ENCODE peak calls at places on chromosomes 12 and 14, in ten cellular contexts. One of them, this sample, is unnamed.
A peak's percentile ranks its signal among the peaks of the same experiment; 100 is the strongest.

GRCh38 chr14:64465208-64465821 is at the start of gene AKAP5:
- DNase-seq in B cell: peak; percentile 87
- DNase-seq in cardiac muscle cell: peak; percentile 91
- DNase-seq in foreskin keratinocyte: no peak
- DNase-seq in neural crest cell: peak; percentile 68
- DNase-seq in astrocyte of the spinal cord: peak; percentile 23
- DNase-seq in A549: peak; percentile 28
- DNase-seq in GM10248: peak; percentile 78
- DNase-seq in heart right ventricle: peak; percentile 59
- DNase-seq in SK-N-SH: peak; percentile 96
- DNase-seq in this sample: peak; percentile 92

GRCh38 chr12:112962561-112962960 is 15.8 kb upstream of the OAS2 start:
- DNase-seq in B cell: no peak
- DNase-seq in cardiac muscle cell: no peak
- DNase-seq in foreskin keratinocyte: no peak
- DNase-seq in neural crest cell: no peak
- DNase-seq in astrocyte of the spinal cord: no peak
- DNase-seq in A549: no peak
- DNase-seq in GM10248: no peak
- DNase-seq in heart right ventricle: no peak
- DNase-seq in SK-N-SH: no peak
- DNase-seq in this sample: no peak

GRCh38 chr14:51093371-51094281 is 1.3 kb downstream of the TRIM9 start:
- DNase-seq in B cell: peak; percentile 59
- DNase-seq in cardiac muscle cell: peak; percentile 51
- DNase-seq in foreskin keratinocyte: peak; percentile 23
- DNase-seq in neural crest cell: peak; percentile 50
- DNase-seq in astrocyte of the spinal cord: peak; percentile 17
- DNase-seq in A549: peak; percentile 74
- DNase-seq in GM10248: peak; percentile 54
- DNase-seq in heart right ventricle: peak; percentile 25
- DNase-seq in SK-N-SH: peak; percentile 80
- DNase-seq in this sample: peak; percentile 57

GRCh38 chr12:69880566-69880965 is 55.5 kb downstream of the MYRFL start:
- DNase-seq in B cell: no peak
- DNase-seq in cardiac muscle cell: no peak
- DNase-seq in foreskin keratinocyte: no peak
- DNase-seq in neural crest cell: no peak
- DNase-seq in astrocyte of the spinal cord: peak; percentile 46
- DNase-seq in A549: peak; percentile 16
- DNase-seq in GM10248: no peak
- DNase-seq in heart right ventricle: no peak
- DNase-seq in SK-N-SH: no peak
- DNase-seq in this sample: no peak

GRCh38 chr12:76636141-76636692 is 76.6 kb upstream of the OSBPL8 start:
- DNase-seq in B cell: no peak
- DNase-seq in cardiac muscle cell: no peak
- DNase-seq in foreskin keratinocyte: peak; percentile 87
- DNase-seq in neural crest cell: no peak
- DNase-seq in astrocyte of the spinal cord: peak; percentile 39
- DNase-seq in A549: no peak
- DNase-seq in GM10248: no peak
- DNase-seq in heart right ventricle: no peak
- DNase-seq in SK-N-SH: no peak
- DNase-seq in this sample: no peak

GRCh38 chr14:68374682-68375081 is 418.2 kb downstream of the ZFP36L1 start:
- DNase-seq in B cell: no peak
- DNase-seq in cardiac muscle cell: no peak
- DNase-seq in foreskin keratinocyte: no peak
- DNase-seq in neural crest cell: no peak
- DNase-seq in astrocyte of the spinal cord: no peak
- DNase-seq in A549: no peak
- DNase-seq in GM10248: no peak
- DNase-seq in heart right ventricle: no peak
- DNase-seq in SK-N-SH: peak; percentile 53
- DNase-seq in this sample: no peak

GRCh38 chr12:87427770-87428169 is 601.4 kb downstream of the C12orf50 start:
- DNase-seq in B cell: no peak
- DNase-seq in cardiac muscle cell: no peak
- DNase-seq in foreskin keratinocyte: peak; percentile 88
- DNase-seq in neural crest cell: no peak
- DNase-seq in astrocyte of the spinal cord: peak; percentile 2
- DNase-seq in A549: no peak
- DNase-seq in GM10248: no peak
- DNase-seq in heart right ventricle: no peak
- DNase-seq in SK-N-SH: no peak
- DNase-seq in this sample: no peak

GRCh38 chr12:109621271-109621671 is 47.7 kb downstream of the MVK start:
- DNase-seq in B cell: no peak
- DNase-seq in cardiac muscle cell: no peak
- DNase-seq in foreskin keratinocyte: peak; percentile 51
- DNase-seq in neural crest cell: no peak
- DNase-seq in astrocyte of the spinal cord: no peak
- DNase-seq in A549: no peak
- DNase-seq in GM10248: no peak
- DNase-seq in heart right ventricle: no peak
- DNase-seq in SK-N-SH: no peak
- DNase-seq in this sample: no peak

GRCh38 chr14:91963465-91963864 is 16.0 kb upstream of the FBLN5 start:
- DNase-seq in B cell: no peak
- DNase-seq in cardiac muscle cell: no peak
- DNase-seq in foreskin keratinocyte: no peak
- DNase-seq in neural crest cell: no peak
- DNase-seq in astrocyte of the spinal cord: peak; percentile 55
- DNase-seq in A549: no peak
- DNase-seq in GM10248: no peak
- DNase-seq in heart right ventricle: no peak
- DNase-seq in SK-N-SH: no peak
- DNase-seq in this sample: no peak

GRCh38 chr12:121033625-121034349 is 5.3 kb downstream of the OASL start:
- DNase-seq in B cell: no peak
- DNase-seq in cardiac muscle cell: no peak
- DNase-seq in foreskin keratinocyte: peak; percentile 78
- DNase-seq in neural crest cell: no peak
- DNase-seq in astrocyte of the spinal cord: peak; percentile 40
- DNase-seq in A549: peak; percentile 60
- DNase-seq in GM10248: no peak
- DNase-seq in heart right ventricle: no peak
- DNase-seq in SK-N-SH: no peak
- DNase-seq in this sample: no peak

GRCh38 chr12:22287776-22288621 is 46.5 kb downstream of the ST8SIA1 start:
- DNase-seq in B cell: no peak
- DNase-seq in cardiac muscle cell: no peak
- DNase-seq in foreskin keratinocyte: peak; percentile 62
- DNase-seq in neural crest cell: no peak
- DNase-seq in astrocyte of the spinal cord: peak; percentile 64
- DNase-seq in A549: no peak
- DNase-seq in GM10248: no peak
- DNase-seq in heart right ventricle: no peak
- DNase-seq in SK-N-SH: no peak
- DNase-seq in this sample: no peak

GRCh38 chr14:95006479-95006878 is 150.8 kb downstream of the DICER1 start:
- DNase-seq in B cell: no peak
- DNase-seq in cardiac muscle cell: no peak
- DNase-seq in foreskin keratinocyte: no peak
- DNase-seq in neural crest cell: no peak
- DNase-seq in astrocyte of the spinal cord: no peak
- DNase-seq in A549: no peak
- DNase-seq in GM10248: no peak
- DNase-seq in heart right ventricle: no peak
- DNase-seq in SK-N-SH: no peak
- DNase-seq in this sample: no peak

GRCh38 chr12:108825205-108825950 is 32.0 kb downstream of the SSH1 start:
- DNase-seq in B cell: no peak
- DNase-seq in cardiac muscle cell: no peak
- DNase-seq in foreskin keratinocyte: no peak
- DNase-seq in neural crest cell: no peak
- DNase-seq in astrocyte of the spinal cord: peak; percentile 69
- DNase-seq in A549: no peak
- DNase-seq in GM10248: peak; percentile 65
- DNase-seq in heart right ventricle: no peak
- DNase-seq in SK-N-SH: no peak
- DNase-seq in this sample: no peak

GRCh38 chr14:36105401-36105800 is 71.1 kb downstream of the PTCSC3 start:
- DNase-seq in B cell: no peak
- DNase-seq in cardiac muscle cell: peak; percentile 20
- DNase-seq in foreskin keratinocyte: peak; percentile 6
- DNase-seq in neural crest cell: no peak
- DNase-seq in astrocyte of the spinal cord: no peak
- DNase-seq in A549: peak; percentile 14
- DNase-seq in GM10248: no peak
- DNase-seq in heart right ventricle: no peak
- DNase-seq in SK-N-SH: no peak
- DNase-seq in this sample: peak; percentile 28

GRCh38 chr12:112328411-112329124 is 53.7 kb downstream of the HECTD4 start:
- DNase-seq in B cell: no peak
- DNase-seq in cardiac muscle cell: no peak
- DNase-seq in foreskin keratinocyte: no peak
- DNase-seq in neural crest cell: no peak
- DNase-seq in astrocyte of the spinal cord: no peak
- DNase-seq in A549: no peak
- DNase-seq in GM10248: no peak
- DNase-seq in heart right ventricle: no peak
- DNase-seq in SK-N-SH: no peak
- DNase-seq in this sample: no peak

DNA sequence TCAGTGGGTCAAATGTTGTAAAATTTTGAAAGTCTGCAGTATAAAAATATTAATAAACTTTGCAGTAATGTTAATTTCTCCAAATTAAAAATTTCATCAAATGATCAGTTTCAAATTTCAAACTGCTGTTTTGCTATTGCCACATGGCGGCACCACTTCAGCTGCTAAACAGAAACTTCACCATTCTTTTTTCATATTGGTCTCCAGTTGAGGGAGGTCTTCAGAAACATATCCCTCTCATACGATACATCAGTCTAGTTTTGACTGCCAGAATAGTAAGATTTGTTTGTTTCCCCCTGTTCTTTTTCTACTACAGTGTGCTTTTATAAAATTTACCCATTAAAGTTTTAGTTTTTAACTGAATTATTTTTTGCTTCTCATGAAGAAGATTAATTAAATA is 4.2 kb upstream of the TRHDE start:
- DNase-seq in B cell: no peak
- DNase-seq in cardiac muscle cell: no peak
- DNase-seq in foreskin keratinocyte: no peak
- DNase-seq in neural crest cell: no peak
- DNase-seq in astrocyte of the spinal cord: peak; percentile 50
- DNase-seq in A549: peak; percentile 11
- DNase-seq in GM10248: no peak
- DNase-seq in heart right ventricle: no peak
- DNase-seq in SK-N-SH: no peak
- DNase-seq in this sample: no peak
- TF ChIP-seq CTCF in B cell: no peak
- TF ChIP-seq CTCF in cardiac muscle cell: no peak
- TF ChIP-seq CTCF in foreskin keratinocyte: peak; percentile 41
- TF ChIP-seq CTCF in neural crest cell: peak; percentile 34
- TF ChIP-seq CTCF in astrocyte of the spinal cord: peak; percentile 61
- TF ChIP-seq CTCF in A549: peak; percentile 31
- TF ChIP-seq CTCF in GM10248: no peak
- TF ChIP-seq CTCF in heart right ventricle: no peak
- TF ChIP-seq CTCF in SK-N-SH: peak; percentile 43
- TF ChIP-seq CTCF in this sample: no peak

GRCh38 chr12:32226768-32227167 is 120.1 kb downstream of the BICD1 start:
- DNase-seq in B cell: no peak
- DNase-seq in cardiac muscle cell: no peak
- DNase-seq in foreskin keratinocyte: no peak
- DNase-seq in neural crest cell: no peak
- DNase-seq in astrocyte of the spinal cord: no peak
- DNase-seq in A549: no peak
- DNase-seq in GM10248: no peak
- DNase-seq in heart right ventricle: no peak
- DNase-seq in SK-N-SH: no peak
- DNase-seq in this sample: no peak

GRCh38 chr12:32229971-32230606 is 123.4 kb downstream of the BICD1 start:
- DNase-seq in B cell: no peak
- DNase-seq in cardiac muscle cell: no peak
- DNase-seq in foreskin keratinocyte: no peak
- DNase-seq in neural crest cell: no peak
- DNase-seq in astrocyte of the spinal cord: no peak
- DNase-seq in A549: no peak
- DNase-seq in GM10248: no peak
- DNase-seq in heart right ventricle: no peak
- DNase-seq in SK-N-SH: no peak
- DNase-seq in this sample: no peak

GRCh38 chr12:32235251-32235650 is 128.6 kb downstream of the BICD1 start:
- DNase-seq in B cell: no peak
- DNase-seq in cardiac muscle cell: no peak
- DNase-seq in foreskin keratinocyte: no peak
- DNase-seq in neural crest cell: no peak
- DNase-seq in astrocyte of the spinal cord: no peak
- DNase-seq in A549: no peak
- DNase-seq in GM10248: no peak
- DNase-seq in heart right ventricle: no peak
- DNase-seq in SK-N-SH: no peak
- DNase-seq in this sample: no peak

GRCh38 chr12:32233568-32233967 is 126.9 kb downstream of the BICD1 start:
- DNase-seq in B cell: no peak
- DNase-seq in cardiac muscle cell: no peak
- DNase-seq in foreskin keratinocyte: no peak
- DNase-seq in neural crest cell: no peak
- DNase-seq in astrocyte of the spinal cord: no peak
- DNase-seq in A549: no peak
- DNase-seq in GM10248: no peak
- DNase-seq in heart right ventricle: no peak
- DNase-seq in SK-N-SH: no peak
- DNase-seq in this sample: no peak

GRCh38 chr12:32230607-32230982 is 123.9 kb downstream of the BICD1 start:
- DNase-seq in B cell: no peak
- DNase-seq in cardiac muscle cell: no peak
- DNase-seq in foreskin keratinocyte: no peak
- DNase-seq in neural crest cell: no peak
- DNase-seq in astrocyte of the spinal cord: no peak
- DNase-seq in A549: no peak
- DNase-seq in GM10248: no peak
- DNase-seq in heart right ventricle: no peak
- DNase-seq in SK-N-SH: peak; percentile 10
- DNase-seq in this sample: no peak
- TF ChIP-seq CTCF in B cell: no peak
- TF ChIP-seq CTCF in cardiac muscle cell: no peak
- TF ChIP-seq CTCF in foreskin keratinocyte: no peak
- TF ChIP-seq CTCF in neural crest cell: no peak
- TF ChIP-seq CTCF in astrocyte of the spinal cord: no peak
- TF ChIP-seq CTCF in A549: no peak
- TF ChIP-seq CTCF in GM10248: no peak
- TF ChIP-seq CTCF in heart right ventricle: no peak
- TF ChIP-seq CTCF in SK-N-SH: no peak
- TF ChIP-seq CTCF in this sample: no peak

GRCh38 chr14:66758031-66758613 is 250.2 kb downstream of the GPHN start:
- DNase-seq in B cell: no peak
- DNase-seq in cardiac muscle cell: no peak
- DNase-seq in foreskin keratinocyte: no peak
- DNase-seq in neural crest cell: no peak
- DNase-seq in astrocyte of the spinal cord: no peak
- DNase-seq in A549: no peak
- DNase-seq in GM10248: no peak
- DNase-seq in heart right ventricle: no peak
- DNase-seq in SK-N-SH: no peak
- DNase-seq in this sample: no peak
- TF ChIP-seq CTCF in B cell: no peak
- TF ChIP-seq CTCF in cardiac muscle cell: no peak
- TF ChIP-seq CTCF in foreskin keratinocyte: peak; percentile 25
- TF ChIP-seq CTCF in neural crest cell: no peak
- TF ChIP-seq CTCF in astrocyte of the spinal cord: no peak
- TF ChIP-seq CTCF in A549: no peak
- TF ChIP-seq CTCF in GM10248: no peak
- TF ChIP-seq CTCF in heart right ventricle: no peak
- TF ChIP-seq CTCF in SK-N-SH: no peak
- TF ChIP-seq CTCF in this sample: no peak

GRCh38 chr14:65961004-65961403 is 525.2 kb upstream of the CCDC196 start:
- DNase-seq in B cell: peak; percentile 17
- DNase-seq in cardiac muscle cell: peak; percentile 62
- DNase-seq in foreskin keratinocyte: peak; percentile 22
- DNase-seq in neural crest cell: peak; percentile 61
- DNase-seq in astrocyte of the spinal cord: peak; percentile 1
- DNase-seq in A549: peak; percentile 54
- DNase-seq in GM10248: peak; percentile 55
- DNase-seq in heart right ventricle: peak; percentile 52
- DNase-seq in SK-N-SH: peak; percentile 45
- DNase-seq in this sample: peak; percentile 67
- TF ChIP-seq CTCF in B cell: peak; percentile 70
- TF ChIP-seq CTCF in cardiac muscle cell: peak; percentile 92
- TF ChIP-seq CTCF in foreskin keratinocyte: peak; percentile 65
- TF ChIP-seq CTCF in neural crest cell: peak; percentile 63
- TF ChIP-seq CTCF in astrocyte of the spinal cord: peak; percentile 57
- TF ChIP-seq CTCF in A549: peak; percentile 41
- TF ChIP-seq CTCF in GM10248: peak; percentile 65
- TF ChIP-seq CTCF in heart right ventricle: peak; percentile 48
- TF ChIP-seq CTCF in SK-N-SH: peak; percentile 59
- TF ChIP-seq CTCF in this sample: peak; percentile 55

This sample was measured in nephron progenitor cell.